ENCODE peak calls at places on chromosome 3, in seven cellular contexts. P, J, A, C, T, Z and H are unnamed samples. For H3K4me1 and H3K9me3, the result is how much of the 10 kb centered on the place peaks cover.

GRCh38 chr3:53230041-53230621 is 25.7 kb downstream of the TKT start:
- DNase-seq in P (no peak), J (no peak), A (no peak), C (no peak), T (no peak), Z (peak), H (no peak)

GRCh38 chr3:177263615-177264365 is 66.5 kb upstream of the TBL1XR1 start:
- DNase-seq in P (no peak), J (no peak), A (no peak), C (no peak), T (peak), Z (no peak), H (no peak)

GRCh38 chr3:25592510-25592968 is 72.2 kb downstream of the TOP2B start:
- DNase-seq in P (no peak), J (peak), A (no peak), C (peak), T (peak), Z (no peak), H (no peak)

GRCh38 chr3:157300091-157300490 is 136.6 kb upstream of the PTX3 start:
- DNase-seq in P (no peak), J (no peak), A (no peak), C (no peak), T (no peak), Z (no peak), H (no peak)

GRCh38 chr3:42012378-42012934 is 50.6 kb upstream of the ULK4 start:
- DNase-seq in P (no peak), J (no peak), A (no peak), C (no peak), T (no peak), Z (no peak), H (no peak)

GRCh38 chr3:146517684-146518435 is 26.5 kb downstream of the PLSCR1 start:
- DNase-seq in P (no peak), J (no peak), A (no peak), C (peak), T (no peak), Z (no peak), H (no peak)

GRCh38 chr3:17233398-17233800 is 348.6 kb downstream of the PLCL2 start:
- DNase-seq in P (no peak), J (no peak), A (peak), C (peak), T (peak), Z (no peak), H (no peak)

GRCh38 chr3:134839990-134840389 is 44.9 kb downstream of the EPHB1 start:
- DNase-seq in P (no peak), J (no peak), A (no peak), C (no peak), T (no peak), Z (no peak), H (no peak)

GRCh38 chr3:26365706-26366105 is 256.9 kb upstream of the LRRC3B start:
- DNase-seq in P (no peak), J (no peak), A (no peak), C (no peak), T (no peak), Z (no peak), H (no peak)

GRCh38 chr3:156298938-156299337 is 178.6 kb downstream of the KCNAB1 start:
- DNase-seq in P (peak), J (no peak), A (no peak), C (peak), T (no peak), Z (peak), H (peak)

GRCh38 chr3:157081681-157082210 is 78.2 kb downstream of the CCNL1 start:
- DNase-seq in P (peak), J (peak), A (peak), C (peak), T (peak), Z (peak), H (peak)

GRCh38 chr3:124730920-124731297 is 657 bp downstream of the UMPS start:
- DNase-seq in P (no peak), J (peak), A (no peak), C (no peak), T (no peak), Z (no peak), H (peak)

GRCh38 chr3:157156844-157157635 is 2.9 kb downstream of the CCNL1 start:
- DNase-seq in P (no peak), J (no peak), A (no peak), C (no peak), T (no peak), Z (no peak), H (no peak)

GRCh38 chr3:45464336-45464809 is 76.0 kb downstream of the LARS2 start:
- DNase-seq in P (peak), J (no peak), A (no peak), C (peak), T (peak), Z (no peak), H (no peak)

GRCh38 chr3:71006810-71007785 is 576.4 kb downstream of the FOXP1 start:
- DNase-seq in P (no peak), J (no peak), A (no peak), C (peak), T (peak), Z (no peak), H (no peak)

GRCh38 chr3:197363553-197364409 is 65.4 kb upstream of the DLG1 start:
- DNase-seq in P (peak), J (no peak), A (no peak), C (no peak), T (no peak), Z (peak), H (no peak)

GRCh38 chr3:132654190-132654589 is 5.4 kb downstream of the ACAD11 start:
- DNase-seq in P (no peak), J (no peak), A (no peak), C (no peak), T (no peak), Z (no peak), H (no peak)

GRCh38 chr3:114650808-114651207 is 357.0 kb downstream of the TIGIT start:
- DNase-seq in P (no peak), J (no peak), A (no peak), C (no peak), T (peak), Z (no peak), H (no peak)

GRCh38 chr3:73324203-73325155 is 263.0 kb downstream of the EBLN2 start:
- DNase-seq in P (no peak), J (no peak), A (no peak), C (no peak), T (peak), Z (no peak), H (no peak)

GRCh38 chr3:35864871-35865270 is 225.5 kb downstream of the ARPP21 start:
- DNase-seq in P (no peak), J (no peak), A (no peak), C (no peak), T (no peak), Z (no peak), H (no peak)

GRCh38 chr3:133213942-133214341 is 175.8 kb downstream of the TMEM108 start:
- DNase-seq in P (no peak), J (no peak), A (no peak), C (no peak), T (no peak), Z (no peak), H (no peak)

GRCh38 chr3:75089831-75090230 is 475.4 kb upstream of the CNTN3 start:
- DNase-seq in P (no peak), J (no peak), A (no peak), C (no peak), T (no peak), Z (no peak), H (no peak)

DNA sequence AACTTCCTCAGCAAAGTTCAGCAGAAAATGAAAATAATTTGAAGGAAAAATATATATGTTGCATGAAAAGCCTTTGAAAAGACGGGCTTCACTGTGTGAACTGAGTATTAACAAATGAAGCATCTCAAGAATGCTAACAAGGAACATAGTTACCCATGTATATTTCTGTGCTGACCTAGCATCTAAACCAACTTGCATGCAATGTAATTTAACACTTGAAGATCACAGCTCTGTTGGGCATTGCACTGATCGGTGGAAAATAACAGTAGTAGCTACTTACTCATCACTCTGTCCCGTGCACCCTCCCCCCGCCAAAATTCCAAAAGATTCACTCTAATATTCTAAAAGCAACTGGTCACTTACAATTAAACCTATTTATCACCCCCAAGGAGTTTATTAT is 453.8 kb upstream of the ARHGEF26 start:
- DNase-seq in P (no peak), J (no peak), A (no peak), C (no peak), T (peak), Z (no peak), H (no peak)
- TF ChIP-seq CTCF in P (no peak), J (no peak), A (no peak), C (no peak), T (no peak), Z (no peak), H (no peak)

DNA sequence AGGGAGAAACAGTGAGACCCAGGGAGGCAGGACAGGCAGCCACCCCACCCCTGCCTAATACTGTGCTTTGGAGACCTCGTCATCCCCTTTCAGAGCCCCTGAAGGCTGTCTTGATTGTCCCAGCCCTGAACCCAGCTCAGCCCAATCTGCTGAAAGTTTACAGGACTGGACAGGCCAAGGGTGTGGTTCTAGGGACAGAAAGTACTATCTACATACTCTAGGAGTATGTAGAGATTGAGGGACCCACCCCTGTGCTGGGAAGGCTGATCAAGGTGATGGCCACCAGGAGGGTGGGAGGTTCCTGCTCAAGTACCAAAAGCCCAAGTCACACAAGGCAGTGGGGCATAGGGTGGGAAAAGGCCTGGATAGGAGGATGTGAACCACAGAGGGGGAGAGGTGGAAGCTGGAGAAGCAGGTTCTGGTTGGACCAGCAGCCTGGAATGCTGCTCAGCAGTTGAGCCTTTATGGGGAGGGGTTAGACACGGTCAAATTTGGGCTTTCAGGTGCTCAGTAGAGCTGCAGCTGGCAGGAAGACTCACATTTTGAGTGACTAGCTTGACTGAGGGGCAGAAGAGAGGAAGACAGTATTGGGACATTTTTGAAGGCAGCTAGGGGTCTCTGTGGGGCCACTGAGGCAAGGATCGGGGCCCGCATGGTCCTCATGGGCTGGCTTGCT is 6.7 kb downstream of the NBEAL2 start:
- DNase-seq in P (no peak), J (no peak), A (no peak), C (no peak), T (no peak), Z (no peak), H (no peak)
- H3K4me1 ChIP-seq in P (under half), J (under half), A (under half), C (half or more), T (under half), Z (half or more), H (under half)

GRCh38 chr3:43335799-43336198 is 49.5 kb downstream of the SNRK start:
- DNase-seq in P (no peak), J (no peak), A (no peak), C (no peak), T (no peak), Z (no peak), H (no peak)
- H3K9me3 ChIP-seq in P (under half), J (under half), A (under half), C (under half), T (under half), Z (under half), H (under half)

GRCh38 chr3:31530039-31530983 is 2.4 kb upstream of the STT3B start:
- DNase-seq in P (no peak), J (no peak), A (no peak), C (no peak), T (no peak), Z (no peak), H (no peak)

GRCh38 chr3:31531992-31532586 is 636 bp upstream of the STT3B start:
- DNase-seq in P (peak), J (peak), A (peak), C (peak), T (peak), Z (peak), H (peak)

GRCh38 chr3:31532587-31533168 is at the start of gene STT3B:
- DNase-seq in P (peak), J (no peak), A (no peak), C (peak), T (peak), Z (peak), H (peak)

GRCh38 chr3:31533169-31533870 is 595 bp downstream of the STT3B start:
- DNase-seq in P (peak), J (peak), A (no peak), C (peak), T (peak), Z (peak), H (peak)

GRCh38 chr3:31531465-31531991 is 1.2 kb upstream of the STT3B start:
- DNase-seq in P (no peak), J (no peak), A (no peak), C (no peak), T (no peak), Z (no peak), H (no peak)
- TF ChIP-seq CTCF in P (no peak), J (peak), A (peak), C (no peak), T (peak), Z (peak), H (no peak)

GRCh38 chr3:181952221-181952620 is 240.5 kb downstream of the SOX2 start:
- DNase-seq in P (no peak), J (no peak), A (no peak), C (no peak), T (no peak), Z (no peak), H (no peak)

GRCh38 chr3:181943285-181943684 is 231.6 kb downstream of the SOX2 start:
- DNase-seq in P (no peak), J (no peak), A (no peak), C (no peak), T (no peak), Z (no peak), H (no peak)

GRCh38 chr3:181947606-181948005 is 235.9 kb downstream of the SOX2 start:
- DNase-seq in P (no peak), J (no peak), A (no peak), C (no peak), T (no peak), Z (no peak), H (no peak)

DNA sequence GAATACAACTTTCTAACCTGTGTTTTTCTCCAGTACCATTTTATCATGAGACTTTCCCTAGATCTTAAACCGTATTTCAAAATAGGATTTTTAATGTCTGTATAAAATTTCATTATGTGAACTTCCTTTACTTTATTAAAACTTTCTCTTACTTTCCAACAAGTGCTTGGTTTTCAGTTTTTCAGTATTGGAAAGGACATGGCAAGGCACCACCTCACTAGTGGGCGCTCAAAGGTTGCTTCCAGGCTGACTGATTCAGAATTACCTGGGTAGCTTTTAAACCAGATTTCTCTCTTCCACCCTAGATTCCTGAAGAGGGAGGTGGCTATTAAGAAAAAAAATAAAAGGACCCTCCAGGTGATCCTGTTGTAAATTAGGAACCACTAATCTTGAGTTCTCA is 236.6 kb downstream of the SOX2 start:
- DNase-seq in P (no peak), J (no peak), A (no peak), C (no peak), T (no peak), Z (no peak), H (no peak)
- H3K4me1 ChIP-seq in P (under half), J (under half), A (under half), C (under half), T (under half), Z (under half), H (under half)

DNA sequence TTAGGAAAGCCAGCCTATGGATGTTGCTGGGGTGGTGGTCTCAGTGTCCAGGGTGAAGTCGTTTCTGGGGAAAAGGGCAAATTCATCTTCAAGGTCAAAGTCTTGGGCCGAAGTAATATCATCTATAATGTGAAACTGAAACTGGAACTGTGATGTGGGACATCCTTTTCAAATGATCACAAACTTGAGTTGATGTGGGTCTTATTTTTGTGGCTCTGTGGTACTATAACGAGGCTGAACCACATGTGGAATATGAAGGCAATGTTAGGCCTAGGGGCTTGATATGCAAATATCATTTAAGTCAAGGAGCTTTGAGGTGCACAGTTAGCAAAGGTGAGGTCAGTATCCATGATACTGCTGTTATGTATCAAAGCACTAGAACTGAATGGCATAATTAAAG is 1.5 kb upstream of the CD200R1L start:
- DNase-seq in P (no peak), J (no peak), A (no peak), C (no peak), T (no peak), Z (no peak), H (no peak)
- H3K9me3 ChIP-seq in P (under half), J (under half), A (under half), C (under half), T (under half), Z (under half), H (under half)

GRCh38 chr3:172688588-172688987 is 22.3 kb downstream of the NCEH1 start:
- DNase-seq in P (peak), J (no peak), A (no peak), C (no peak), T (no peak), Z (no peak), H (no peak)

GRCh38 chr3:172694526-172694925 is 16.3 kb downstream of the NCEH1 start:
- DNase-seq in P (no peak), J (no peak), A (no peak), C (no peak), T (no peak), Z (no peak), H (no peak)

GRCh38 chr3:172692751-172693310 is 18.0 kb downstream of the NCEH1 start:
- DNase-seq in P (no peak), J (no peak), A (no peak), C (no peak), T (no peak), Z (no peak), H (no peak)

GRCh38 chr3:172687501-172687900 is 23.4 kb downstream of the NCEH1 start:
- DNase-seq in P (no peak), J (no peak), A (no peak), C (no peak), T (no peak), Z (no peak), H (no peak)

DNA sequence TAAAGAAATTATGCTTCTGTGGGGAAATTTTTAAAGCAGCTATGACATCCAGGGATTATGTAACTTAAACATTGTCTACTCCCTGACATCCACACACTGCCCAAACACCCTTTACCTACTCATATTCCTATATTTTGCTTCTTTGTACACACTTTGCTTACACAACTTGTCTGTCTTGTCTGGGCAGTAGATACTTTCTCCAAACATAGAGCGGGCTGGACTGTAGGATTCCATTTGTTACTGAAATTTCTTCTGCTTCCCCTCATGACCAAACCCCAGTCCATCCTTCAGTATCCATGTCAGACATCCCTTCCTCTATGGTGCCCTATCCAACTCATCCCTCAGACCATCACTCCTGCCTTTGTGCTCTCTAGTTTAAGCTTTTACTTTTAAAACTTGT is 19.9 kb downstream of the NCEH1 start:
- DNase-seq in P (no peak), J (no peak), A (no peak), C (no peak), T (no peak), Z (no peak), H (no peak)
- TF ChIP-seq CTCF in P (no peak), J (no peak), A (no peak), C (no peak), T (no peak), Z (no peak), H (no peak)

DNA sequence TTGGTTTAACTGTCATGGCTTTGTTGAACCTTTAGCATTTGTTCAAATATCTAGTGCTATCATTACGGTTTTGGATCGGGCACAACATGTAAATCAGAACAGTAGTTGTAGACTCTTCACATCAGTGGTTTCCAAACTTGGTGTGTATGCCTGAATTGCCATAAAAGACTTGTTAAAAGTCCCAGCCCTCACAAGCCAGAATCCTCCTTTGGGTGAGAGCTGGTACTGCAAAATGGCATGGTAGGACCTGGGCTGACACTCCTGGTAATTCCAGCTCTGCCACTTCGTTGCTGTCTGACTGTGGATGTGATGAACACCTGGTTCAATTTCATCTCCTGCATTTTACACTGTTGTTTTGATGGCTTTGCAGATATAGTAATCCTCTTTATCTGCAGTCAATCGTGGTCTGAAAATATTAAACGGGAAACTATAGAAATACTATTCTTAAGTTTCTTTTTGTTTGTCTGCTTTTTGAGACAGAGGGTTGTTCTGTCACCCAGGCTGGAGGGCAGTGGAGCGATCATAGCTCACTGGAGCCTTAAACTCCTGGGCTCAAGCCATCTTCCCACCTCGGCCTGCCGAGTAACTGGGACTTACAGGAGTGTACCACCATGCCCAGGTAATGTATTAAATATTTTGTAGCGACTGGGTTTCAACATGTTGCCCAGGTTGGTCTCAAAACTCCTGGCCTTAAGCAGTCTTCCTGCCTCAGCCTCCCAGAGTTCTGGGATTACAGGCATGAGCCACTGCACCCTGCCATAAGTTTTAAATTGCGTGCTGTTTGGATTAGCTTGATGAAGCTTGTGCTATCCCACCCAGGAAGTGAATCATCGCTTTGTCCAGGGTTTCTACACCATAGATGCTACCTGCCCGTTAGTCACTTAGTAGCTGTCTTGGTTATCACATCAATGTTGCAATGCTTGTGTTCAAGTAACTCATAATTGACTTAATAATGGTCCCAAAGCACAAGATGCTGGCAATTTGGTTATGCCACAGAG is 61.6 kb downstream of the RAB7A start:
- DNase-seq in P (peak), J (no peak), A (peak), C (no peak), T (no peak), Z (no peak), H (no peak)
- H3K4me1 ChIP-seq in P (under half), J (under half), A (under half), C (under half), T (under half), Z (under half), H (under half)